ENCODE peak calls at places on chromosomes 16 and 17, in four cellular contexts. W is IMR-90, R is neural progenitor cell, J is K562. S is an unnamed sample. For H4K20me1, the result is how much of the 10 kb centered on the place peaks cover.

GRCh38 chr17:20228860-20229259 is 219.7 kb downstream of the SPECC1 start:
- DNase-seq in W (peak), R (no peak), J (no peak), S (no peak)

GRCh38 chr17:15398736-15399331 is 57.4 kb upstream of the TEKT3 start:
- DNase-seq in W (peak), R (no peak), J (no peak), S (no peak)

GRCh38 chr17:62966426-62967110 is 533 bp downstream of the TANC2 start:
- DNase-seq in W (peak), R (peak), J (no peak), S (no peak)

GRCh38 chr16:10136916-10137315 is 45.3 kb downstream of the GRIN2A start:
- DNase-seq in W (no peak), R (peak), J (no peak), S (no peak)

GRCh38 chr17:41987642-41988041 is 21.0 kb downstream of the CNP start:
- DNase-seq in W (no peak), R (no peak), J (no peak), S (no peak)

GRCh38 chr16:70348991-70349390 is 2.3 kb downstream of the DDX19A start:
- DNase-seq in W (no peak), R (no peak), J (no peak), S (no peak)

GRCh38 chr17:10879110-10879509 is 41.2 kb upstream of the PIRT start:
- DNase-seq in W (no peak), R (peak), J (no peak), S (no peak)

GRCh38 chr17:41322903-41323895 is 7.7 kb upstream of the KRTAP17-1 start:
- DNase-seq in W (no peak), R (no peak), J (no peak), S (no peak)

GRCh38 chr17:48427598-48427997 is 2.4 kb downstream of the SKAP1 start:
- DNase-seq in W (no peak), R (no peak), J (peak), S (no peak)

GRCh38 chr17:80605326-80606066 is 60.9 kb downstream of the RPTOR start:
- DNase-seq in W (peak), R (no peak), J (no peak), S (peak)
- H4K20me1 ChIP-seq in W (under half), R (under half), J (under half), S (under half)

GRCh38 chr17:33290156-33290697 is 2.9 kb downstream of the ASIC2 start:
- DNase-seq in W (no peak), R (no peak), J (no peak), S (no peak)

GRCh38 chr17:33292981-33293867 is at the start of gene ASIC2:
- DNase-seq in W (peak), R (peak), J (peak), S (no peak)

GRCh38 chr17:33288954-33289353 is 4.1 kb downstream of the ASIC2 start:
- DNase-seq in W (no peak), R (no peak), J (no peak), S (no peak)

GRCh38 chr17:33292184-33292980 is 713 bp downstream of the ASIC2 start:
- DNase-seq in W (peak), R (peak), J (peak), S (no peak)

GRCh38 chr17:33291248-33292183 is 1.6 kb downstream of the ASIC2 start:
- DNase-seq in W (peak), R (peak), J (peak), S (no peak)
- TF ChIP-seq CTCF in W (no peak), R (peak), J (peak), S (no peak)

GRCh38 chr17:1366234-1366633 is 33.8 kb downstream of the YWHAE start:
- DNase-seq in W (no peak), R (no peak), J (no peak), S (no peak)
- H4K20me1 ChIP-seq in W (half or more), R (half or more), J (under half), S (half or more)

GRCh38 chr17:66805567-66805966 is 29.4 kb upstream of the CACNG5 start:
- DNase-seq in W (no peak), R (no peak), J (no peak), S (no peak)

GRCh38 chr17:66803474-66803951 is 31.4 kb upstream of the CACNG5 start:
- DNase-seq in W (no peak), R (peak), J (no peak), S (no peak)

GRCh38 chr17:66795486-66795885 is 39.4 kb upstream of the CACNG5 start:
- DNase-seq in W (no peak), R (no peak), J (no peak), S (no peak)

DNA sequence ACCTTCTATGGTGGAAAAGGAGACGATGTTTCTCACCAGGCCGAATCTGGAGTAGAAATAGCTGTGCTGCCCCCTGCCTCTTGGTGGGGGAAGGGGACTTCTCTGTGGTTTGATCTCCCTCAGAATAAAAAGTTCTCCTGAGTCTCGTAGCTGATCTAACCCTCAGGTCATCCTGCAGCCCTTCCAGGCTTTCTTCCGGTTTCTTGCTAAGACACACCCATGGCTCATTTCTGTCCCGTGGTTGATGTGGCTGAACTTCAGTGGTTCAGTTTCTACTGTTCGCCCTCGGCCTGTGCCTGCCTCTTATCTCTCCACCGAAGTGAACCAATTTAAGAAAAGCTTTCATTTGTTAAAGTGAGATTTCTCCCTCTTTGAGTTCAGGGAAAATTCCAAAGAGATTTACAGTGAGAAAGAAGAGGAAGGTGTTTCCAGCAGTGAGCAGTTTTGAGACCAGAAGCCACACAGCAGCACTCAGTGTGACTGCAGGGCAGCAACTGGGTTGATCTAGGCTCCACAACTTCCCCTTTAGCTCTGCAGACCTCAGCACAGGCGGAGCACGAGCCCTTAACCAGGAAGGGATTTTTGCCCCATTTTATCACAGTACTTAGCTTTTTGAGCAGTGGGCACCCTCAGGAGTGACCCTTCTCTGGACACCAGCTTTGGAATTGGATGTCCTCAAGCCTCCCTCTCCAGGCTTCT is 34.9 kb upstream of the CACNG5 start:
- DNase-seq in W (no peak), R (no peak), J (no peak), S (no peak)
- TF ChIP-seq CTCF in W (no peak), R (peak), J (no peak), S (no peak)

GRCh38 chr16:3732171-3732570 is 14.8 kb upstream of the TRAP1 start:
- DNase-seq in W (no peak), R (no peak), J (no peak), S (no peak)

GRCh38 chr16:3728424-3729160 is 11.3 kb upstream of the TRAP1 start:
- DNase-seq in W (no peak), R (no peak), J (no peak), S (no peak)

GRCh38 chr16:3729161-3730112 is 12.1 kb upstream of the TRAP1 start:
- DNase-seq in W (no peak), R (no peak), J (no peak), S (no peak)

GRCh38 chr16:3730161-3731125 is 13.1 kb upstream of the TRAP1 start:
- DNase-seq in W (no peak), R (no peak), J (no peak), S (no peak)

DNA sequence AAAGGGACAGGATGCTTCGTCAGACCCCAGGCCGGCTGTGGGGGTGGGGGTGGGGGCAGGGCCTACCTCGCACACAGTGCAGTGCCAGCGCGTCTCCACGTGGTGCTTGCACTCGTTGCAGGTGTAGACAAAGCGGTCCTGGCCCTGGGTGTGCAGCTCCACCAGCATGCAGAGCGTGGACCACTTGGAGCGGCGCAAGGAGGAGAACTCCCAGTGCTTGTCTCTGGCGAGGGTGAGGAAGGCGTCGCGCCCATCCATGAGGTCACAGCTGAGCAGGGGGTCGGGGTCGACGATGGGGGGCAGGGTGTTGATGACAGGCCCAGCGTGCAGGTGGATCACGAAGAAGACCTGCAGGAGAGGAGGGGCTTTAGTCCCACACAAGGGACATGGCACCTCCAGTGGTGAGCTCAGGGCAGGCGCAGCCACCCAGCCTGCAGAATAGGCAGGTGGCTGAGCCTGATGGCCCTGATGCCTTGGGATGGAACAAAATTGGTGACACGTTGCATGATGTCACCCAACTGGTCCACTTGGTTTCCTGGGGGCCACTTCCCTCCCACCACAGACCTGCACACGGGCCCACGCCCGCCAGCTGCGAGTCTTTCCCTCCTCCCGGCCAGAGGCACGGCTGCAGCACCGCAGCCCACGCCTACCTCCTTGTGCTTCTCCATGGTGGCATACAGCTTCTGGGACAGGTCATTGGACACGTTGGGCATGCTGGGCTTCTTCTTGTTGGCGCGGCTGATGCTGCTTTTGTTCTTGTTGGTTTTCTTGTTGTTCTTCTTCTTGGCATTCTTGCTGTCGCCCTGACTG is 14.0 kb upstream of the TRAP1 start:
- DNase-seq in W (no peak), R (no peak), J (no peak), S (no peak)
- H4K20me1 ChIP-seq in W (under half), R (under half), J (under half), S (under half)

GRCh38 chr17:73958453-73958852 is 245.0 kb upstream of the RPL38 start:
- DNase-seq in W (no peak), R (no peak), J (no peak), S (no peak)

GRCh38 chr17:73956169-73956568 is 247.3 kb upstream of the RPL38 start:
- DNase-seq in W (no peak), R (no peak), J (no peak), S (no peak)

GRCh38 chr17:73955616-73956015 is 247.9 kb upstream of the RPL38 start:
- DNase-seq in W (no peak), R (no peak), J (no peak), S (no peak)

GRCh38 chr17:73957564-73957963 is 245.9 kb upstream of the RPL38 start:
- DNase-seq in W (no peak), R (no peak), J (no peak), S (no peak)

DNA sequence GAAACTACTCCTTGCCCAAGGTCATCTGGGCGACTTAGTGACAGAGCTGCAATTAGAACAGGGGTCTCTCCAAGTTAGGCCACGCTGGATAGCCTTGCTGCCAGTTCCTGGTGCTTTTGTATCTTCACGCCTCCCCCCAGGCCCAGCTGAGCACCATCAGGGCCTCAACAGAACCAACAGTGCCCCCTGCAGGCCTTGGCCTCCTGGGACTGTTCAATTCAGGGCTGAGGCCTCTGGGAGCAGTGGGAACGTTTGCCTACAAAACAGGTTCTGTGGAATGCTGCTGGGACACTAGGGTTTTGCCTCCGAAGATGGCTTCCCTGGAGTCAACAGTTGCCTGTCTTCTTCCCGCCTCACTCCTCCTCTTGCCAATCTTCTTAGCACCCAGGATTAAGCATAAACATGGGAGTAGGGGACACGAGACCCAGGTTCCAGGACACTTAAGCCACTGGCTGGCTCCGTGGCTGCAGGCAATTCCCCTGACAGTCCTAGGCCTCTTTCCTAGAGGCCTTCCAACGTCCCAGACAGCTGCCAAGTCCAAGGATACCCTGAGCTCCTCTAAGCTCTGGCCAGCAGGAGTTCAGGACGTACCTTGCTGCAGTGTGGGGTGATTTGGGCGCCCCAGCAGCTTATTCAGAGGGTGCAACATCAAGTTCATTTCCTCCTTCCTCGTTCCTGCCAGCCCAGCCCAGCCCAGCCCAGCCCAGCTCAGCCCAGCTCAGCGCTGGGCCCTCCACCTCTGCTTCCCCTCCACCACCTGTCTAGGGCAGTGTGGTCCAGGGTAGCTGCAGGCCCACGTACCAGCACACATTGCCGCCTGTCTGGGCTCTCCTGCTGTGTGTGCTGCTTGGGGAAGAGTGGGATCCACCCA is 246.6 kb upstream of the RPL38 start:
- DNase-seq in W (no peak), R (peak), J (peak), S (no peak)
- TF ChIP-seq CTCF in W (no peak), R (peak), J (peak), S (peak)

GRCh38 chr17:31564883-31565297 is 173.4 kb downstream of the RAB11FIP4 start:
- DNase-seq in W (peak), R (peak), J (no peak), S (no peak)

GRCh38 chr17:31564291-31564690 is 172.8 kb downstream of the RAB11FIP4 start:
- DNase-seq in W (no peak), R (no peak), J (no peak), S (no peak)

GRCh38 chr17:31561469-31562412 is 170.3 kb downstream of the RAB11FIP4 start:
- DNase-seq in W (peak), R (no peak), J (no peak), S (no peak)

GRCh38 chr17:31560836-31561235 is 169.4 kb downstream of the RAB11FIP4 start:
- DNase-seq in W (no peak), R (no peak), J (no peak), S (no peak)

GRCh38 chr17:31562447-31562846 is 171.0 kb downstream of the RAB11FIP4 start:
- DNase-seq in W (no peak), R (peak), J (no peak), S (no peak)
- H4K20me1 ChIP-seq in W (under half), R (under half), J (under half), S (under half)